ENCODE peak calls at places on chromosomes 5 and 9, in four cellular contexts. E, S, I and N are unnamed samples.

GRCh38 chr9:79477955-79478751 is 93.6 kb upstream of the TLE4 start:
- DNase-seq in S (no peak), I (peak; percentile 5), E (peak; percentile 1), N (peak; percentile 89)

GRCh38 chr9:35908484-35909125 is 685 bp upstream of the SPAAR start:
- DNase-seq in I (no peak), E (no peak), S (no peak), N (no peak)

GRCh38 chr9:79224672-79225433 is 346.9 kb upstream of the TLE4 start:
- DNase-seq in E (no peak), I (no peak), S (no peak), N (no peak)

GRCh38 chr5:143767162-143767561 is 44.8 kb upstream of the HMHB1 start:
- DNase-seq in I (no peak), E (no peak), S (no peak), N (no peak)

GRCh38 chr5:93123127-93123526 is 457.9 kb downstream of the NR2F1-AS1 start:
- DNase-seq in S (no peak), E (no peak), I (no peak), N (no peak)

GRCh38 chr9:126336350-126337335 is 10.0 kb downstream of the MVB12B start:
- DNase-seq in S (no peak), I (no peak), E (no peak), N (no peak)

GRCh38 chr5:75510836-75511434 is 494 bp downstream of the CERT1 start:
- DNase-seq in E (no peak), S (no peak), I (peak; percentile 3), N (peak; percentile 30)

GRCh38 chr5:127060470-127060985 is 12.8 kb downstream of the C5orf63 start:
- DNase-seq in I (no peak), S (no peak), E (no peak), N (no peak)

GRCh38 chr9:38724749-38725148 is 4.8 kb upstream of the FAM240B start:
- DNase-seq in I (no peak), E (no peak), S (no peak), N (no peak)

GRCh38 chr5:135308752-135309151 is 90.3 kb downstream of the MACROH2A1 start:
- DNase-seq in E (no peak), S (no peak), I (peak; percentile 78), N (no peak)

GRCh38 chr9:108489567-108489966 is 366.2 kb downstream of the ACTL7B start:
- DNase-seq in E (no peak), I (no peak), S (no peak), N (no peak)

GRCh38 chr5:145360936-145361335 is 474.2 kb downstream of the PRELID2 start:
- DNase-seq in I (no peak), S (no peak), E (no peak), N (no peak)

GRCh38 chr5:115246361-115246991 is 16.2 kb downstream of the PGGT1B start:
- DNase-seq in I (peak; percentile 49), S (peak; percentile 7), E (peak; percentile 44), N (peak; percentile 38)

GRCh38 chr9:18359335-18359734 is 114.6 kb upstream of the ADAMTSL1 start:
- DNase-seq in S (no peak), I (no peak), E (no peak), N (no peak)

GRCh38 chr9:131420913-131421312 is 27.0 kb downstream of the PRRC2B start:
- DNase-seq in S (no peak), I (peak; percentile 58), E (no peak), N (no peak)

GRCh38 chr5:57172466-57172961 is 1.3 kb upstream of the GPBP1 start:
- DNase-seq in S (no peak), E (no peak), I (no peak), N (no peak)

GRCh38 chr5:139644001-139644456 is 4.1 kb upstream of the CXXC5 start:
- DNase-seq in I (no peak), E (no peak), S (no peak), N (no peak)
- TF ChIP-seq FOXM1 in I (no peak), E (no peak), S (no peak), N (no peak)

DNA sequence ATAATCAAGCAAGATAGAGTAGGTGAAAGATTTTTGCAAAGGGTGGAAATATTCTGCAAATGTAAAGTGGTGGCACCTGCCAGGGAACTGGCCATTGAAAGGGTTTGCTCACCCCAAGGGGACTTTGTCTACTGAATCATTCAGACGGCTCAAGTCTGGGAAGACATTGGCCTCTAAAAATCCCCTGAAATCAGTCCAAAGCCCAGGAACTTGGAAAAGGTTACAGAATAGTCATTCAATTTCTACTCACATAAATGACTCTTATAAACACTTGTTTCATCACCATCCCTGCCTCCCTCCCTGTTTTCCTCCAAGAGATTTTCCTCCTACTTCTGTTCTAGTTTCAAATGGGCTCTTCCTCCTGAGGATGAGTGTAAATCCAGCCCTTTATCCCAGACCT is 28.5 kb downstream of the ZNF366 start:
- DNase-seq in S (no peak), I (no peak), E (no peak), N (no peak)
- TF ChIP-seq BHLHE40 in S (no peak), I (no peak), E (no peak), N (no peak)

DNA sequence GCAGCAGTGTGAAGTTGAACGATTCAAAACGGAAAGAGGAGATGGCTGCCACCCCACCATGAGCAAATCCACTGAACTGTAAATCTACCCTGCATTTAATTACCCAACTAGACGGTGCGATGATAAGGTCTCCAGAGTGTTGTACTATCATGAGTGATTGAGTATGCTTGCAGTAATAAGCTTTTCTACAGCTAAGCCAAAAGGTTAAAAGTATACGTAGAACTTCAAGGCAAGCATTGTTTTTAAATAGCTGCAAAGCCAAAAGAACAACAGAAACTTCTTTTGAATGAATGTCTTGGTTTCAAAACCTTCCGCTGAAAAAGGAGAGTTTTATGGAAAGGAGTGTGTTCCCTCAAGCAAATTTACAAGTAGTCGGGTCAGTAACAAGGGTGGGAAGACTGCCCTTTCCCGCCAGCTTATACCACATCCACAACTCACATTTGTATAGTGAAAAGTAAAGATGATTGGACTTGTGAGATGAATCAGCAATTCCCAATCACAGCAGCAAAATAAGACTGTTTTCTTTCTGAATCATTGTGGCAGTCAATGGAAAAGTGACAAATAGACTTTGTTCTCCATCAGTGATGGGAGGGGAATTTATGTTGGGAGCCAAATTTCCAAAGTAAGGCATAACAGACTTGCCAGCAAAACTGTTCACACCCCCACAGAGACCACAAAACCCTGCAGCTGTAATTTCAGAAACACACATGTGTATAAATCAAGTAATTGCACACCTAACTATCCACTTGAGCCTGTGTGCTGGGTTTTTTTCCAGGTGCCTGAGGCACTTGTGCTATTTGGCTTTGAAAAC is 407.8 kb upstream of the GRAMD2B start:
- DNase-seq in E (no peak), S (no peak), I (no peak), N (peak; percentile 35)
- TF ChIP-seq FOXM1 in E (no peak), S (no peak), I (no peak), N (no peak)

DNA sequence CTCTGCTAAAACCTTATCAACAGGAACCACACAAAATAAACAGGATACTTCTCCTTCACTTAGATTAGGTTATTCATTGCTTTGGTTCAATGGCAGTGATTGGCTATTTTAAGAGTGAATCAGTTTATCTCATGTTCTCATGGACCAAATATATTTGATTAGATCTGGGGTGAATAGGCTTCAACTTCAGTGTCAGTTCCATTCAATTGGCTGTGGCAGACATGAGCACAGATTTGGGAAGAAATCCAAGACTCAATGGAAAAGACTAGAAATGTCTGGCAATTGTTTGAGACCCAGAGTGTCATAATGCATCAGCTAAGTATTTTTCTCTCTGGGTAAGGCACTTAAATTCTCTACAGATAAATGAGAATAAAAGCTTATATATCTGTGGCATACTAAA is 37.1 kb downstream of the CDH18 start:
- DNase-seq in I (no peak), E (no peak), S (no peak), N (no peak)
- TF ChIP-seq BHLHE40 in I (no peak), E (no peak), S (no peak), N (no peak)

DNA sequence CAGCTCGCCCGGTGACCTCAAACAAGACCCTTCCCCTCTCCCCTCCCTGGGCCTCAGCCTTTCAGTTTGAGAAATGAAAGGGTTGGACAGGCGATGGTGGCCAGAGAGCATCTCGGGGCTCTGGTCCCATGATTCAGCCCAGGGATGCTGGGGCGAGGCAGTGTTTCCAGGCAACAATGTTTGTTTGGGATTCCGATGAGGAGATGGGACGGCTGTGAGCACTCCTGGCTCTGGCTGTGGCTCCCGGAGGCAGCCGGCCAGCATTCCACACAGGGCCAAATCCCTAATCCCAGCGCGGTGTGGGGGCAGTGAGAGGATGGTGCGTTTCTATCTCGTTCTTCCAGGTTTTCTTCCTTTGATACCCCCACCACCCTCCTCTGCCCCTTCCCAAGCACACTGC is 66.0 kb downstream of the HMCN2 start:
- DNase-seq in I (no peak), E (no peak), S (no peak), N (no peak)
- TF ChIP-seq FOXM1 in I (no peak), E (no peak), S (no peak), N (no peak)

GRCh38 chr9:32454280-32454679 is 69.8 kb downstream of the ACO1 start:
- DNase-seq in S (no peak), I (no peak), E (no peak), N (no peak)

GRCh38 chr9:32449969-32450368 is 65.5 kb downstream of the ACO1 start:
- DNase-seq in E (no peak), S (no peak), I (no peak), N (no peak)

GRCh38 chr9:32456564-32456963 is 69.4 kb downstream of the RIGI start:
- DNase-seq in S (no peak), E (no peak), I (peak; percentile 82), N (no peak)

GRCh38 chr9:32455738-32456137 is 70.3 kb downstream of the RIGI start:
- DNase-seq in S (no peak), E (no peak), I (no peak), N (no peak)
- TF ChIP-seq BHLHE40 in S (no peak), E (no peak), I (no peak), N (no peak)

GRCh38 chr5:116631147-116631546 is 56.5 kb upstream of the SEMA6A start:
- DNase-seq in S (no peak), E (no peak), I (no peak), N (no peak)

GRCh38 chr5:116626945-116627679 is 52.5 kb upstream of the SEMA6A start:
- DNase-seq in I (no peak), S (peak; percentile 48), E (no peak), N (no peak)

GRCh38 chr5:116632890-116633289 is 58.3 kb upstream of the SEMA6A start:
- DNase-seq in I (no peak), E (no peak), S (no peak), N (no peak)

GRCh38 chr5:116626272-116626723 is 51.7 kb upstream of the SEMA6A start:
- DNase-seq in I (no peak), S (no peak), E (peak; percentile 1), N (peak; percentile 31)

DNA sequence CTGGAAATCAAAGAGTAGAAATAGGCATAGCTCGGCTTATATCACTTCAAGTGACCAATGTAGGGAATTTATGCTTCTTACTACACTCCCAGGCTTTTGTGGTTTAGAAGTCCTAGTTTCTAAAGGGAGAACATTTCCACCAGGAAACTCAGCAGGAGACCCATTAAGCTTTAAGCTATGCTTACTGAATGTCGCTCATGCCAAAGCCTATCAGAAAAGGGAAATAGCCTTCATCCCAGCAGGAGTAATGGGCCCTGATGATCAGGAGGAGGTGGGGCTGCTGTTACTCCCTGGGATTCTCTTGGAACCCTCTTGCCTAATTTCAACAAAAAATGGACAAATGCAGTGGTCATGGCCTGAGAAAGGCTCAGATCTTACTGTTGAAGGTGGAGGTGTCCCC is 54.5 kb upstream of the SEMA6A start:
- DNase-seq in E (no peak), S (no peak), I (no peak), N (peak; percentile 36)
- TF ChIP-seq FOXM1 in E (no peak), S (no peak), I (no peak), N (no peak)